ENCODE peak calls at places on chromosomes 13 and 19, in six cellular contexts. One of them, this sample, is unnamed.

GRCh38 chr19:42207767-42208259 is 9.7 kb downstream of the DEDD2 start:
- DNase-seq in effector CD4-positive, alpha-beta T cell: no peak
- DNase-seq in nephron progenitor cell: no peak
- DNase-seq in HuH-7.5: no peak
- DNase-seq in NCI-H1417 treated with DMSO at 0.1 percent for 48 hours: no peak
- DNase-seq in AG04449: peak
- DNase-seq in this sample: no peak

GRCh38 chr19:40776966-40777794 is 867 bp upstream of the RAB4B start:
- DNase-seq in effector CD4-positive, alpha-beta T cell: peak
- DNase-seq in NCI-H1417 treated with DMSO at 0.1 percent for 48 hours: peak
- DNase-seq in HuH-7.5: peak
- DNase-seq in AG04449: peak
- DNase-seq in nephron progenitor cell: peak
- DNase-seq in this sample: peak

GRCh38 chr13:24685314-24685713 is 5.1 kb downstream of the ATP12A start:
- DNase-seq in NCI-H1417 treated with DMSO at 0.1 percent for 48 hours: no peak
- DNase-seq in HuH-7.5: no peak
- DNase-seq in AG04449: no peak
- DNase-seq in effector CD4-positive, alpha-beta T cell: no peak
- DNase-seq in nephron progenitor cell: no peak
- DNase-seq in this sample: no peak

GRCh38 chr13:111645598-111646463 is 325.4 kb downstream of the TEX29 start:
- DNase-seq in nephron progenitor cell: no peak
- DNase-seq in HuH-7.5: no peak
- DNase-seq in NCI-H1417 treated with DMSO at 0.1 percent for 48 hours: no peak
- DNase-seq in effector CD4-positive, alpha-beta T cell: no peak
- DNase-seq in AG04449: no peak
- DNase-seq in this sample: no peak

GRCh38 chr19:2382530-2383222 is 22.6 kb downstream of the TMPRSS9 start:
- DNase-seq in NCI-H1417 treated with DMSO at 0.1 percent for 48 hours: no peak
- DNase-seq in nephron progenitor cell: no peak
- DNase-seq in HuH-7.5: no peak
- DNase-seq in AG04449: no peak
- DNase-seq in effector CD4-positive, alpha-beta T cell: no peak
- DNase-seq in this sample: no peak

GRCh38 chr19:459724-460511 is 915 bp downstream of the SHC2 start:
- DNase-seq in HuH-7.5: peak
- DNase-seq in NCI-H1417 treated with DMSO at 0.1 percent for 48 hours: peak
- DNase-seq in effector CD4-positive, alpha-beta T cell: no peak
- DNase-seq in AG04449: no peak
- DNase-seq in nephron progenitor cell: peak
- DNase-seq in this sample: peak

GRCh38 chr19:4367781-4368127 is 24.4 kb downstream of the MPND start:
- DNase-seq in AG04449: no peak
- DNase-seq in NCI-H1417 treated with DMSO at 0.1 percent for 48 hours: no peak
- DNase-seq in HuH-7.5: no peak
- DNase-seq in nephron progenitor cell: no peak
- DNase-seq in effector CD4-positive, alpha-beta T cell: no peak
- DNase-seq in this sample: no peak

GRCh38 chr13:37526710-37527446 is 71.7 kb downstream of the POSTN start:
- DNase-seq in AG04449: peak
- DNase-seq in HuH-7.5: no peak
- DNase-seq in effector CD4-positive, alpha-beta T cell: no peak
- DNase-seq in NCI-H1417 treated with DMSO at 0.1 percent for 48 hours: no peak
- DNase-seq in nephron progenitor cell: no peak
- DNase-seq in this sample: no peak

GRCh38 chr19:52196256-52196967 is 6.6 kb downstream of the PPP2R1A start:
- DNase-seq in NCI-H1417 treated with DMSO at 0.1 percent for 48 hours: no peak
- DNase-seq in AG04449: no peak
- DNase-seq in nephron progenitor cell: no peak
- DNase-seq in HuH-7.5: no peak
- DNase-seq in effector CD4-positive, alpha-beta T cell: no peak
- DNase-seq in this sample: no peak

GRCh38 chr13:85140192-85140591 is 659.0 kb downstream of the SLITRK6 start:
- DNase-seq in HuH-7.5: no peak
- DNase-seq in AG04449: no peak
- DNase-seq in effector CD4-positive, alpha-beta T cell: no peak
- DNase-seq in nephron progenitor cell: no peak
- DNase-seq in NCI-H1417 treated with DMSO at 0.1 percent for 48 hours: no peak
- DNase-seq in this sample: no peak

GRCh38 chr13:80251403-80251802 is 89.5 kb downstream of the SPRY2 start:
- DNase-seq in AG04449: no peak
- DNase-seq in HuH-7.5: no peak
- DNase-seq in NCI-H1417 treated with DMSO at 0.1 percent for 48 hours: no peak
- DNase-seq in effector CD4-positive, alpha-beta T cell: no peak
- DNase-seq in nephron progenitor cell: no peak
- DNase-seq in this sample: no peak

GRCh38 chr19:41479757-41480191 is 36.8 kb downstream of the ERICH4 start:
- DNase-seq in nephron progenitor cell: no peak
- DNase-seq in effector CD4-positive, alpha-beta T cell: no peak
- DNase-seq in HuH-7.5: no peak
- DNase-seq in NCI-H1417 treated with DMSO at 0.1 percent for 48 hours: no peak
- DNase-seq in AG04449: no peak
- DNase-seq in this sample: no peak

GRCh38 chr19:342801-343421 is 1.7 kb downstream of the MIER2 start:
- DNase-seq in nephron progenitor cell: no peak
- DNase-seq in effector CD4-positive, alpha-beta T cell: no peak
- DNase-seq in AG04449: peak
- DNase-seq in NCI-H1417 treated with DMSO at 0.1 percent for 48 hours: no peak
- DNase-seq in HuH-7.5: no peak
- DNase-seq in this sample: no peak

GRCh38 chr13:75829874-75830273 is 193.7 kb downstream of the LMO7 start:
- DNase-seq in effector CD4-positive, alpha-beta T cell: no peak
- DNase-seq in AG04449: no peak
- DNase-seq in HuH-7.5: no peak
- DNase-seq in NCI-H1417 treated with DMSO at 0.1 percent for 48 hours: no peak
- DNase-seq in nephron progenitor cell: no peak
- DNase-seq in this sample: no peak

GRCh38 chr19:4186087-4186993 is 3.9 kb downstream of the ANKRD24 start:
- DNase-seq in nephron progenitor cell: peak
- DNase-seq in AG04449: no peak
- DNase-seq in NCI-H1417 treated with DMSO at 0.1 percent for 48 hours: no peak
- DNase-seq in HuH-7.5: peak
- DNase-seq in effector CD4-positive, alpha-beta T cell: peak
- DNase-seq in this sample: peak

GRCh38 chr19:53898680-53899341 is 10.3 kb upstream of the CACNG7 start:
- DNase-seq in HuH-7.5: no peak
- DNase-seq in AG04449: no peak
- DNase-seq in effector CD4-positive, alpha-beta T cell: no peak
- DNase-seq in nephron progenitor cell: peak
- DNase-seq in NCI-H1417 treated with DMSO at 0.1 percent for 48 hours: no peak
- DNase-seq in this sample: no peak

GRCh38 chr19:32018014-32018413 is 327.4 kb upstream of the ZNF507 start:
- DNase-seq in NCI-H1417 treated with DMSO at 0.1 percent for 48 hours: no peak
- DNase-seq in nephron progenitor cell: no peak
- DNase-seq in HuH-7.5: no peak
- DNase-seq in effector CD4-positive, alpha-beta T cell: no peak
- DNase-seq in AG04449: peak
- DNase-seq in this sample: no peak

GRCh38 chr13:49022472-49023144 is 46.9 kb downstream of the FNDC3A start:
- DNase-seq in NCI-H1417 treated with DMSO at 0.1 percent for 48 hours: no peak
- DNase-seq in AG04449: no peak
- DNase-seq in effector CD4-positive, alpha-beta T cell: no peak
- DNase-seq in HuH-7.5: no peak
- DNase-seq in nephron progenitor cell: no peak
- DNase-seq in this sample: no peak

GRCh38 chr19:572891-573825 is 762 bp downstream of the BSG start:
- DNase-seq in effector CD4-positive, alpha-beta T cell: no peak
- DNase-seq in HuH-7.5: no peak
- DNase-seq in NCI-H1417 treated with DMSO at 0.1 percent for 48 hours: no peak
- DNase-seq in AG04449: no peak
- DNase-seq in nephron progenitor cell: peak
- DNase-seq in this sample: no peak

GRCh38 chr13:27374126-27374613 is 50.2 kb upstream of the GTF3A start:
- DNase-seq in NCI-H1417 treated with DMSO at 0.1 percent for 48 hours: no peak
- DNase-seq in AG04449: no peak
- DNase-seq in effector CD4-positive, alpha-beta T cell: no peak
- DNase-seq in HuH-7.5: no peak
- DNase-seq in nephron progenitor cell: no peak
- DNase-seq in this sample: no peak

GRCh38 chr13:78852709-78853108 is 193.8 kb upstream of the OBI1 start:
- DNase-seq in AG04449: no peak
- DNase-seq in effector CD4-positive, alpha-beta T cell: no peak
- DNase-seq in NCI-H1417 treated with DMSO at 0.1 percent for 48 hours: no peak
- DNase-seq in nephron progenitor cell: no peak
- DNase-seq in HuH-7.5: no peak
- DNase-seq in this sample: no peak

GRCh38 chr13:41577437-41577836 is 120.1 kb downstream of the RGCC start:
- DNase-seq in HuH-7.5: no peak
- DNase-seq in NCI-H1417 treated with DMSO at 0.1 percent for 48 hours: no peak
- DNase-seq in AG04449: no peak
- DNase-seq in effector CD4-positive, alpha-beta T cell: no peak
- DNase-seq in nephron progenitor cell: no peak
- DNase-seq in this sample: no peak

This sample was measured in HepG2.